ENCODE peak calls at places on chromosomes 5 and 9, in seven cellular contexts. B is pulmonary artery endothelial cell; H is fibroblast of lung; E is NCI-H510A; M is stimulated activated CD4-positive, alpha-beta T cell treated with anti-CD3 and anti-CD28 coated beads, Interleukin-15, amount 100 ng/mL, for 1 hour; N is fibroblast of the conjunctiva; D is colonic mucosa. X is an unnamed sample.

GRCh38 chr5:88824892-88825781 is 57.8 kb downstream of the MEF2C start:
- DNase-seq in D (no peak), E (no peak), N (peak), M (no peak), H (peak), B (peak), X (no peak)

GRCh38 chr9:20504930-20505329 is 117.4 kb downstream of the MLLT3 start:
- DNase-seq in D (no peak), E (no peak), M (no peak), H (no peak), N (no peak), B (no peak), X (no peak)

GRCh38 chr9:21432640-21433425 is 7.4 kb upstream of the IFNA1 start:
- DNase-seq in N (no peak), E (no peak), D (no peak), H (no peak), M (no peak), B (no peak), X (no peak)

GRCh38 chr5:124790895-124791732 is 44.7 kb upstream of the ZNF608 start:
- DNase-seq in H (peak), E (no peak), M (no peak), D (peak), N (no peak), B (no peak), X (no peak)

GRCh38 chr5:98110270-98110669 is 663.2 kb upstream of the RGMB start:
- DNase-seq in B (peak), E (no peak), D (no peak), H (peak), N (no peak), M (no peak), X (no peak)

GRCh38 chr5:110150199-110150598 is 460.5 kb downstream of the MAN2A1 start:
- DNase-seq in B (no peak), H (peak), E (no peak), M (no peak), N (no peak), D (no peak), X (no peak)

GRCh38 chr9:14313951-14314423 is at the start of gene NFIB:
- DNase-seq in N (no peak), B (no peak), D (peak), H (peak), M (no peak), E (peak), X (no peak)

GRCh38 chr5:138448481-138449398 is 9.9 kb downstream of the REEP2 start:
- DNase-seq in H (peak), B (no peak), N (peak), M (no peak), E (peak), D (no peak), X (no peak)

GRCh38 chr5:112758676-112759075 is 21.0 kb downstream of the APC start:
- DNase-seq in H (no peak), M (no peak), D (no peak), E (no peak), B (no peak), N (no peak), X (no peak)

GRCh38 chr5:95285406-95285761 is 490 bp upstream of the MCTP1 start:
- DNase-seq in M (no peak), H (peak), E (no peak), N (no peak), B (no peak), D (no peak), X (no peak)

GRCh38 chr9:96383165-96383939 is at the start of gene SLC35D2:
- DNase-seq in H (peak), M (no peak), N (peak), B (no peak), D (peak), E (peak), X (no peak)

GRCh38 chr9:75121914-75122558 is 33.7 kb downstream of the OSTF1 start:
- DNase-seq in H (no peak), B (no peak), N (no peak), E (no peak), D (no peak), M (no peak), X (no peak)

GRCh38 chr5:116444373-116445058 is 130.1 kb downstream of the SEMA6A start:
- DNase-seq in N (no peak), B (no peak), E (no peak), M (no peak), D (no peak), H (no peak), X (no peak)

GRCh38 chr9:8030095-8030494 is 230.5 kb upstream of the DMAC1 start:
- DNase-seq in M (no peak), H (no peak), B (no peak), E (no peak), D (no peak), N (no peak), X (no peak)

GRCh38 chr5:100623719-100624118 is 88.5 kb downstream of the FAM174A start:
- DNase-seq in B (peak), N (peak), M (no peak), E (no peak), H (peak), D (no peak), X (no peak)

GRCh38 chr5:178644826-178645545 is 18.1 kb upstream of the CLK4 start:
- DNase-seq in D (no peak), E (no peak), H (no peak), N (no peak), M (no peak), B (no peak), X (no peak)